ENCODE peak calls at places on chromosomes 2 and 18, in five cellular contexts. One of them, this sample, is unnamed.

GRCh38 chr18:36047521-36047920 is 19.8 kb downstream of the RPRD1A start:
- DNase-seq in trophoblast cell: no peak
- DNase-seq in H9: no peak
- DNase-seq in neuronal stem cell: no peak
- DNase-seq in mesenchymal stem cell: no peak
- DNase-seq in this sample: no peak

GRCh38 chr2:122885436-122885835 is 1130.0 kb downstream of the TSN start:
- DNase-seq in trophoblast cell: no peak
- DNase-seq in H9: no peak
- DNase-seq in neuronal stem cell: no peak
- DNase-seq in mesenchymal stem cell: no peak
- DNase-seq in this sample: no peak

GRCh38 chr2:173150087-173150486 is 74.4 kb downstream of the MAP3K20 start:
- DNase-seq in trophoblast cell: no peak
- DNase-seq in H9: no peak
- DNase-seq in neuronal stem cell: no peak
- DNase-seq in mesenchymal stem cell: peak
- DNase-seq in this sample: no peak

GRCh38 chr2:48452108-48452507 is 77.8 kb upstream of the STON1 start:
- DNase-seq in trophoblast cell: no peak
- DNase-seq in H9: no peak
- DNase-seq in neuronal stem cell: no peak
- DNase-seq in mesenchymal stem cell: no peak
- DNase-seq in this sample: no peak

GRCh38 chr18:79526468-79527460 is 131.0 kb downstream of the NFATC1 start:
- DNase-seq in trophoblast cell: no peak
- DNase-seq in H9: no peak
- DNase-seq in neuronal stem cell: no peak
- DNase-seq in mesenchymal stem cell: no peak
- DNase-seq in this sample: no peak

GRCh38 chr2:122011493-122012270 is 256.2 kb downstream of the TSN start:
- DNase-seq in trophoblast cell: peak
- DNase-seq in H9: no peak
- DNase-seq in neuronal stem cell: no peak
- DNase-seq in mesenchymal stem cell: no peak
- DNase-seq in this sample: no peak

GRCh38 chr18:43396266-43396665 is 119.0 kb upstream of the SYT4 start:
- DNase-seq in trophoblast cell: peak
- DNase-seq in H9: no peak
- DNase-seq in neuronal stem cell: peak
- DNase-seq in mesenchymal stem cell: peak
- DNase-seq in this sample: no peak

GRCh38 chr2:212646698-212647097 is 108.1 kb upstream of the ERBB4 start:
- DNase-seq in trophoblast cell: peak
- DNase-seq in H9: no peak
- DNase-seq in neuronal stem cell: no peak
- DNase-seq in mesenchymal stem cell: peak
- DNase-seq in this sample: no peak

GRCh38 chr2:101795033-101795432 is 97.5 kb downstream of the MAP4K4 start:
- DNase-seq in trophoblast cell: peak
- DNase-seq in H9: no peak
- DNase-seq in neuronal stem cell: no peak
- DNase-seq in mesenchymal stem cell: no peak
- DNase-seq in this sample: no peak

GRCh38 chr2:85998071-85998991 is 107.4 kb downstream of the POLR1A start:
- DNase-seq in trophoblast cell: peak
- DNase-seq in H9: peak
- DNase-seq in neuronal stem cell: no peak
- DNase-seq in mesenchymal stem cell: peak
- DNase-seq in this sample: no peak

GRCh38 chr2:86020984-86021383 is 84.7 kb downstream of the POLR1A start:
- DNase-seq in trophoblast cell: no peak
- DNase-seq in H9: no peak
- DNase-seq in neuronal stem cell: no peak
- DNase-seq in mesenchymal stem cell: no peak
- DNase-seq in this sample: no peak

GRCh38 chr18:75358928-75359327 is 68.6 kb downstream of the SMIM21 start:
- DNase-seq in trophoblast cell: no peak
- DNase-seq in H9: no peak
- DNase-seq in neuronal stem cell: no peak
- DNase-seq in mesenchymal stem cell: no peak
- DNase-seq in this sample: no peak

DNA sequence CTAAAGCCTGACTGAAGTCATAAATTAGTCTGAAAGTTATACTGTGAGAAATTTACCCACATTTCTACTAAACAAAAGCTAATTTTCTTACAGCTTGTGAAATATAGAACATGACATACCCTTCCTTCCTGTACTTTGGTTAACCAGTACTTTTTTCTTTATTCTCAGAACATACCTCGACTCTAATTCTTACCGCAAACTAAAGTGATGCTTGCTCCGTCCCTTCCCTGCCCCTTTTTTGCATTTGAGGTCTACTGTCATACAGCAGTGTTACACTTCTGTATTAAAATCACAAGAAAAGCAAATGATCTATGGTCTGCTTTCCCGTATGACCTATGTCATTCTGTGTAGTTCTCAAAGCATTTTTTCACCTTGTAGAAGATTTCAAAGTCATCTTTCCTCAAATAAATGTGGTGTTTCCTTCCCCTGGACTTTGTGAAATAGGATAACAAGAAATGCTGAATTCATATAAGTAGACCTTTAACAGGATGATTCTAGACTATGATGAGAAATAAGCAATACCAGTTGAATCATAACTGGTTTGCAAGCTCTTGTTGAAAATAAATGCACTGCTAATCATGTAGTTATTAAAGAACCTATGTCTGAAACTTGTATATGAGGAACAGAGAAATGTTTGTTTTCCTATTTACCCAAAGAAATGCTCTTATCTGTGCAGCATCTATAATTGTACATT is 30.4 kb downstream of the CYTIP start:
- DNase-seq in trophoblast cell: no peak
- DNase-seq in H9: no peak
- DNase-seq in neuronal stem cell: no peak
- DNase-seq in mesenchymal stem cell: no peak
- DNase-seq in this sample: no peak
- H2BK12ac ChIP-seq in trophoblast cell: no peak
- H2BK12ac ChIP-seq in H9: no peak
- H2BK12ac ChIP-seq in neuronal stem cell: no peak
- H2BK12ac ChIP-seq in mesenchymal stem cell: no peak
- H2BK12ac ChIP-seq in this sample: no peak

DNA sequence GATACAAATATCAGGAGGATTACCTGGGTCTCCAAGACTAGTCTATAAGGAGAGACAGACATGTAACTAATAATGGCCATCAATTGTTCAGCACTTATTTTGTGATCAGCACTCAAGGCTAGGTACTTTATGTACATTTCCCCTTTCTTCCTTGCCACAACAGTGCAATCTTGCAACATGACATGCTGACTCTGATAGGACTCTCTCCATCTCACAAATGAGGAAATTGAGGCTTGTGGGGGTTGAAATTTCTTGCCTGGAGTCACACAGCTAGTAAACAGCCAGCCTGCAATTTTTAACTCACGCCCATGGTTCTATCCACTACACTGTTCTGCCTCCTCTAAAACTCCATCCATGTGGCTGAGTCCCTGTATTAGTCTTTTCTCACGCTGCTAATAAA is 302.2 kb downstream of the PLCL1 start:
- DNase-seq in trophoblast cell: peak
- DNase-seq in H9: no peak
- DNase-seq in neuronal stem cell: no peak
- DNase-seq in mesenchymal stem cell: no peak
- DNase-seq in this sample: no peak
- H2BK12ac ChIP-seq in trophoblast cell: no peak
- H2BK12ac ChIP-seq in H9: no peak
- H2BK12ac ChIP-seq in neuronal stem cell: no peak
- H2BK12ac ChIP-seq in mesenchymal stem cell: no peak
- H2BK12ac ChIP-seq in this sample: no peak

DNA sequence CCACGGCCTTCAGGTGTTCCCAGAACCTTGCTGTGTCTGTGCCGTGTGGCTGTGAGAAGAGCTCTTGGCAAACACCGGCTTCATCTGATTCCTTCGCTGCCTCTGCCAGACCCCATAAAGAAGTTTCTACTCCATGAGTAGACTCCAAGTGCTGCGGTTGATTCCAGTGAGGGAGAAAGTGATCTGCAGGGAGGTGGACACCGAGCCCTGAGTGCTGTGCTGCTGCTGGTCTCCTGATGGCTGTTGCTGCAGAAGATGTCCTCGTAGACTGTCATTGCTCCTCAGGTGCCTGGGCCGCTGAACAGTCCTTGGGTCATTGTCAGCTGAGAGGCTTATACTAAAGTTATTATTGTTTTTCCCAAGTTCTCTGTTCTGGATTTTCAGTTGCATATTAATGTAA is 19.6 kb downstream of the ASB1 start:
- DNase-seq in trophoblast cell: no peak
- DNase-seq in H9: no peak
- DNase-seq in neuronal stem cell: no peak
- DNase-seq in mesenchymal stem cell: no peak
- DNase-seq in this sample: no peak
- H2BK12ac ChIP-seq in trophoblast cell: no peak
- H2BK12ac ChIP-seq in H9: no peak
- H2BK12ac ChIP-seq in neuronal stem cell: no peak
- H2BK12ac ChIP-seq in mesenchymal stem cell: no peak
- H2BK12ac ChIP-seq in this sample: no peak

DNA sequence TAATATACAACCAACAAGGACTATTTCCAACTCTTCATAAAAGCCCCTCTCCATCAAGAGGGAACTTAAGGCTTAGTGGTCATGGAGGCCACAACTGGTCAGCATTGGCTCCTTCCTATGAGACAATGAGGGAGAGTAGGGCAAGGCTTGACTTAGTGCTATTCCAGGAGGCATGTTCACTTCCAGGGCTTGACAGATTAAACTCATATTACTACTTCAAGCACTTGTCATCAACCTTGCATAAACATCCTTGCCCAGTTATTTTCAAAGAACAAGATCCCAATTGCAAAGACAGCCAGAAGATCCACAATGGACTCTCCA is 133.4 kb downstream of the FTCDNL1 start:
- DNase-seq in trophoblast cell: no peak
- DNase-seq in H9: no peak
- DNase-seq in neuronal stem cell: no peak
- DNase-seq in mesenchymal stem cell: no peak
- DNase-seq in this sample: no peak
- H2BK12ac ChIP-seq in trophoblast cell: no peak
- H2BK12ac ChIP-seq in H9: no peak
- H2BK12ac ChIP-seq in neuronal stem cell: no peak
- H2BK12ac ChIP-seq in mesenchymal stem cell: no peak
- H2BK12ac ChIP-seq in this sample: no peak

DNA sequence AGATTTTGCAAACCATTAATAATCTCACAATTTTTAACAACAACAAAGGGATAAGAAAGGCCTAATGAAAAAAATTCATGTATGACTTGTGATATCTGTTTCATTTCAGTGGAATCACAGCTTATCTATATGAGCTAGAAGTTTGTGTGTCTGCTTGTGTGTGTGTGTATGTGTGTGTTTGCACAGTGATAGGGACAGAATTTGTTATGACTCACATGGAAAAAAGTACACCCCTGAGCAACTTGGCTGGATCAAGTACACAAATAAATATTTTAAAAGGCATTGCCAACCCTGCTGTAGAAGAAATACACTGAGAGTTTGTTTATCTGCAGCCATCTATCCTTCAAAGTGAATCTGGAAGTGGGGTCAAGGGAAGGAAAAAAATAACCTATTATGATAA is 420.9 kb downstream of the IRS1 start:
- DNase-seq in trophoblast cell: no peak
- DNase-seq in H9: no peak
- DNase-seq in neuronal stem cell: no peak
- DNase-seq in mesenchymal stem cell: peak
- DNase-seq in this sample: no peak
- H2BK12ac ChIP-seq in trophoblast cell: no peak
- H2BK12ac ChIP-seq in H9: no peak
- H2BK12ac ChIP-seq in neuronal stem cell: no peak
- H2BK12ac ChIP-seq in mesenchymal stem cell: no peak
- H2BK12ac ChIP-seq in this sample: no peak

DNA sequence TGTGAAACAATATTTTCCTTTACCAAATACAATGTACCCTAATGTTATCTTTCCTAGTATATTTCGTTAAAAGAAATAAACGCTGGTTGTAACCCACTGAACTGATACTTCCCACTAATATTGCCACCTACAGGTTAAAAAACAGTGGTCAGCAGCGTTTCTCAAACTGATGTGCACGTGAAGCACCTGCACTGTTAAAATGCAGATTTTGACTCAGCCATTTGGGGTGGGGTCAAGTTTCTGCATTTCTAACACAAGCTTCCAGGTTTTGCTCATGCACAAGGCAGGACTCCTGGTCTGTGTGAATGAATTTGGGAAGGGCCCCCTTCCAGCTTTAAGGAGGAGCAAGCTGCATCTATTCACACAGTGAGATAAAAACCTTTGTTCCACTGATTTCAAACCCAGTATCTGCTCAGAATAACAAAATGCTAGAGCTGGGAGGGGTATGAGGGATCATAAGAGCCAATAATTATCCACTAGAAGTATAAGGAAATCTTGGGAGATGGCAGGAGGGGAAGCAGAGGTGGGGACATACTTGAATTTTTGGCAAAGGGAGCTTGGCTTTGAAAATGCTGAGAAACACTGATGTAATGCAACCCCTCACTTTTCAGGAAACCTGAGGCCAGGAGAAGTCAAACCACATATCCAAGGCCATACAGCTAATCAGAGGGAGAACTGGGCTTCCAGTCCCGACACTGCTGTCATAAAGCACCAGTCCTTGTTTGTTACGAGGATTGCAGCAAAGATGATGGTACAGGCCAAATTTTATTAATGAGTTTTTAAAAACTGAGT is 116.2 kb downstream of the RBMS1 start:
- DNase-seq in trophoblast cell: no peak
- DNase-seq in H9: no peak
- DNase-seq in neuronal stem cell: no peak
- DNase-seq in mesenchymal stem cell: no peak
- DNase-seq in this sample: no peak
- H2BK12ac ChIP-seq in trophoblast cell: peak
- H2BK12ac ChIP-seq in H9: no peak
- H2BK12ac ChIP-seq in neuronal stem cell: no peak
- H2BK12ac ChIP-seq in mesenchymal stem cell: no peak
- H2BK12ac ChIP-seq in this sample: no peak

GRCh38 chr18:24947521-24948305 is 404.3 kb downstream of the ZNF521 start:
- DNase-seq in trophoblast cell: no peak
- DNase-seq in H9: no peak
- DNase-seq in neuronal stem cell: no peak
- DNase-seq in mesenchymal stem cell: no peak
- DNase-seq in this sample: no peak

DNA sequence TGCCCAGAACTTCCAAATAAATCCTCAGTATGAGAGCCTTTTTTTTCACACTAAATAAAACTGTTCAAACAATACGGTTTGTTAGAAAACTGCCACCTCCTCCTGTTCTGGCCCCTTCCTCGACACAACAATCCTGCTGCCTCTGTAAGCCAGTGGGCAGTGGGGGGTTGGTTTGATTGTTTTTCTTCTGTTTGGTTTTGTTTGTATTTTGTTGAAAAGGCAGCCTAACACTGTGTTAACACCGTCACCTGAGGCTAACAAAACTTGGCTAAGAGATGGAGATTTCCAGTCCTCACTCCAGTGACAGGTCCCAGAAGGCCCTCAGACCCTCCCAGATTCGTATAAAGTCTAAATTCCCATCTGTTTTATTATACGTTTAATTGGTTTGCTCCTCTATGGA is 402.1 kb downstream of the ZNF521 start:
- DNase-seq in trophoblast cell: no peak
- DNase-seq in H9: no peak
- DNase-seq in neuronal stem cell: no peak
- DNase-seq in mesenchymal stem cell: no peak
- DNase-seq in this sample: no peak
- H2BK12ac ChIP-seq in trophoblast cell: no peak
- H2BK12ac ChIP-seq in H9: no peak
- H2BK12ac ChIP-seq in neuronal stem cell: no peak
- H2BK12ac ChIP-seq in mesenchymal stem cell: no peak
- H2BK12ac ChIP-seq in this sample: no peak